ENCODE peak calls at places on chromosome 9, in nine cellular contexts. M, X, T, W, F, K, U, N and G are unnamed samples.

GRCh38 chr9:113343732-113344231 is 3.7 kb upstream of the WDR31 start:
- DNase-seq in W (peak), T (peak), X (no peak), F (no peak), K (no peak), N (no peak), M (peak), U (peak), G (no peak)

GRCh38 chr9:130491830-130492465 is 47.2 kb downstream of the ASS1 start:
- DNase-seq in W (no peak), X (no peak), N (no peak), T (no peak), F (no peak), U (no peak), M (no peak), K (no peak), G (no peak)

GRCh38 chr9:22147818-22148573 is 138.9 kb upstream of the CDKN2B start:
- DNase-seq in K (no peak), X (peak), F (no peak), U (peak), M (peak), W (no peak), T (no peak), N (peak), G (no peak)

GRCh38 chr9:35935755-35936509 is 22.0 kb downstream of the OR2S2 start:
- DNase-seq in U (no peak), T (no peak), M (peak), X (no peak), N (no peak), W (no peak), K (peak), F (peak), G (peak)

GRCh38 chr9:123406016-123406415 is 50.0 kb downstream of the CRB2 start:
- DNase-seq in M (no peak), F (no peak), T (no peak), W (no peak), X (no peak), K (no peak), N (no peak), U (no peak), G (no peak)

GRCh38 chr9:37511006-37511714 is 25.4 kb downstream of the POLR1E start:
- DNase-seq in U (no peak), N (no peak), F (no peak), M (no peak), K (no peak), W (no peak), T (no peak), X (no peak), G (no peak)

GRCh38 chr9:83508072-83508471 is 30.1 kb downstream of the FRMD3 start:
- DNase-seq in F (no peak), K (no peak), U (peak), X (no peak), W (no peak), N (no peak), T (no peak), M (no peak), G (no peak)

GRCh38 chr9:77647659-77648457 is at the start of gene GNA14:
- DNase-seq in K (no peak), W (peak), F (no peak), U (no peak), X (peak), M (no peak), T (peak), N (peak), G (no peak)

GRCh38 chr9:79060726-79061125 is 511.0 kb upstream of the TLE4 start:
- DNase-seq in T (no peak), U (no peak), N (no peak), X (no peak), M (no peak), W (no peak), F (no peak), K (no peak), G (no peak)

GRCh38 chr9:26947736-26948135 is 694 bp upstream of the PLAA start:
- DNase-seq in X (peak), T (no peak), U (no peak), N (peak), K (no peak), W (peak), M (no peak), F (no peak), G (no peak)

GRCh38 chr9:108664309-108665255 is 191.2 kb downstream of the ACTL7B start:
- DNase-seq in X (no peak), N (no peak), K (no peak), F (no peak), T (no peak), M (no peak), W (peak), U (no peak), G (no peak)

GRCh38 chr9:15697459-15697858 is 144.6 kb downstream of the CCDC171 start:
- DNase-seq in X (no peak), W (no peak), K (peak), F (peak), U (no peak), T (no peak), N (no peak), M (peak), G (peak)

GRCh38 chr9:135858491-135859185 is 48.7 kb downstream of the CAMSAP1 start:
- DNase-seq in N (no peak), W (no peak), X (no peak), M (no peak), T (no peak), U (no peak), F (no peak), K (no peak), G (no peak)

GRCh38 chr9:121277026-121277425 is 9.1 kb downstream of the GSN start:
- DNase-seq in U (no peak), M (no peak), X (no peak), W (no peak), N (no peak), K (no peak), F (no peak), T (no peak), G (no peak)

GRCh38 chr9:80957806-80958205 is 731.5 kb downstream of the TLE1 start:
- DNase-seq in M (no peak), K (no peak), U (no peak), X (no peak), N (no peak), F (no peak), W (no peak), T (no peak), G (no peak)

GRCh38 chr9:128992995-128993394 is 35.1 kb downstream of the SH3GLB2 start:
- DNase-seq in X (no peak), U (no peak), M (no peak), T (no peak), F (no peak), N (no peak), W (no peak), K (no peak), G (no peak)